ENCODE peak calls at places on chromosome 1, in four cellular contexts. One of them, this sample, is unnamed.

GRCh38 chr1:6358144-6358624 is 35.4 kb downstream of the ACOT7 start:
- DNase-seq in omental fat pad: no peak
- DNase-seq in GM20000: no peak
- DNase-seq in progenitor cell of endocrine pancreas: no peak
- DNase-seq in this sample: no peak

GRCh38 chr1:228372183-228373003 is 34.2 kb downstream of the TRIM11 start:
- DNase-seq in omental fat pad: no peak
- DNase-seq in GM20000: no peak
- DNase-seq in progenitor cell of endocrine pancreas: no peak
- DNase-seq in this sample: no peak

GRCh38 chr1:10796029-10796944 is at the start of gene CASZ1:
- DNase-seq in omental fat pad: peak; percentile 42
- DNase-seq in GM20000: peak; percentile 53
- DNase-seq in progenitor cell of endocrine pancreas: peak; percentile 79
- DNase-seq in this sample: peak; percentile 88

GRCh38 chr1:204651843-204652421 is 33.6 kb downstream of the LRRN2 start:
- DNase-seq in omental fat pad: no peak
- DNase-seq in GM20000: no peak
- DNase-seq in progenitor cell of endocrine pancreas: no peak
- DNase-seq in this sample: no peak

GRCh38 chr1:2787163-2787911 is 14.2 kb downstream of the TTC34 start:
- DNase-seq in omental fat pad: no peak
- DNase-seq in GM20000: no peak
- DNase-seq in progenitor cell of endocrine pancreas: no peak
- DNase-seq in this sample: no peak

GRCh38 chr1:3632716-3633343 is 8.0 kb downstream of the TPRG1L start:
- DNase-seq in omental fat pad: no peak
- DNase-seq in GM20000: no peak
- DNase-seq in progenitor cell of endocrine pancreas: no peak
- DNase-seq in this sample: no peak

GRCh38 chr1:41444246-41444645 is 40.2 kb downstream of the EDN2 start:
- DNase-seq in omental fat pad: no peak
- DNase-seq in GM20000: no peak
- DNase-seq in progenitor cell of endocrine pancreas: no peak
- DNase-seq in this sample: no peak

GRCh38 chr1:201213926-201214325 is 23.3 kb downstream of the IGFN1 start:
- DNase-seq in omental fat pad: peak; percentile 5
- DNase-seq in GM20000: no peak
- DNase-seq in progenitor cell of endocrine pancreas: no peak
- DNase-seq in this sample: peak; percentile 48

GRCh38 chr1:227883073-227883520 is 64.6 kb downstream of the WNT9A start:
- DNase-seq in omental fat pad: peak; percentile 14
- DNase-seq in GM20000: no peak
- DNase-seq in progenitor cell of endocrine pancreas: no peak
- DNase-seq in this sample: peak; percentile 65

GRCh38 chr1:56958526-56958925 is 7.3 kb downstream of the C8B start:
- DNase-seq in omental fat pad: no peak
- DNase-seq in GM20000: no peak
- DNase-seq in progenitor cell of endocrine pancreas: no peak
- DNase-seq in this sample: no peak

GRCh38 chr1:164240081-164240480 is 318.9 kb upstream of the PBX1 start:
- DNase-seq in omental fat pad: no peak
- DNase-seq in GM20000: no peak
- DNase-seq in progenitor cell of endocrine pancreas: no peak
- DNase-seq in this sample: no peak

GRCh38 chr1:63329621-63330330 is 7.4 kb downstream of the FOXD3 start:
- DNase-seq in omental fat pad: no peak
- DNase-seq in GM20000: no peak
- DNase-seq in progenitor cell of endocrine pancreas: no peak
- DNase-seq in this sample: no peak

GRCh38 chr1:172002725-172003345 is 161.5 kb downstream of the DNM3 start:
- DNase-seq in omental fat pad: no peak
- DNase-seq in GM20000: peak; percentile 20
- DNase-seq in progenitor cell of endocrine pancreas: no peak
- DNase-seq in this sample: no peak

DNA sequence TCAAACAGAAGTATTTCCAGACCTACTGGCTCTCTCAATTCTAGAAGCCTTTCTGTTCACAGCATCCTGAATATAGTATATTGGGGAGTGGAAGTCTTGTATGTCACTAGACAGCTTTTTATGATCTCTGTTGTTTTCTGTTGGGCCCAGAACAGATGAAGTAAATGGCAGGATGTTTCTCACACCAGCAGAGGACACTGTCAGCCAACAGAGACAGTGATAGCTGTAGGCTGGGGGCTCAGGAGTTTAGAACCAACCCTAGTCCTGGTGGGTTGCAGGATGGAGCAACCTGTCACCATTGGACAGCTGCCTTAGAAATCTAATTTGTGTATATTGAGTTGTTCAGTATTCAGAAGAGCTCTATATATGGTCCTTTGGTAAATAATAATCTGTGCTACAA is 16.9 kb downstream of the AGO1 start:
- DNase-seq in omental fat pad: no peak
- DNase-seq in GM20000: no peak
- DNase-seq in progenitor cell of endocrine pancreas: no peak
- DNase-seq in this sample: no peak
- TF ChIP-seq CTCF in omental fat pad: no peak
- TF ChIP-seq CTCF in GM20000: no peak
- TF ChIP-seq CTCF in progenitor cell of endocrine pancreas: no peak
- TF ChIP-seq CTCF in this sample: no peak

GRCh38 chr1:222644649-222645005 is 26.7 kb downstream of the MIA3 start:
- DNase-seq in omental fat pad: no peak
- DNase-seq in GM20000: no peak
- DNase-seq in progenitor cell of endocrine pancreas: no peak
- DNase-seq in this sample: no peak

GRCh38 chr1:222642468-222642867 is 24.6 kb downstream of the MIA3 start:
- DNase-seq in omental fat pad: no peak
- DNase-seq in GM20000: no peak
- DNase-seq in progenitor cell of endocrine pancreas: no peak
- DNase-seq in this sample: no peak

GRCh38 chr1:222643603-222643936 is 25.7 kb downstream of the MIA3 start:
- DNase-seq in omental fat pad: no peak
- DNase-seq in GM20000: no peak
- DNase-seq in progenitor cell of endocrine pancreas: no peak
- DNase-seq in this sample: no peak

GRCh38 chr1:222641269-222641948 is 23.5 kb downstream of the MIA3 start:
- DNase-seq in omental fat pad: no peak
- DNase-seq in GM20000: no peak
- DNase-seq in progenitor cell of endocrine pancreas: no peak
- DNase-seq in this sample: no peak

DNA sequence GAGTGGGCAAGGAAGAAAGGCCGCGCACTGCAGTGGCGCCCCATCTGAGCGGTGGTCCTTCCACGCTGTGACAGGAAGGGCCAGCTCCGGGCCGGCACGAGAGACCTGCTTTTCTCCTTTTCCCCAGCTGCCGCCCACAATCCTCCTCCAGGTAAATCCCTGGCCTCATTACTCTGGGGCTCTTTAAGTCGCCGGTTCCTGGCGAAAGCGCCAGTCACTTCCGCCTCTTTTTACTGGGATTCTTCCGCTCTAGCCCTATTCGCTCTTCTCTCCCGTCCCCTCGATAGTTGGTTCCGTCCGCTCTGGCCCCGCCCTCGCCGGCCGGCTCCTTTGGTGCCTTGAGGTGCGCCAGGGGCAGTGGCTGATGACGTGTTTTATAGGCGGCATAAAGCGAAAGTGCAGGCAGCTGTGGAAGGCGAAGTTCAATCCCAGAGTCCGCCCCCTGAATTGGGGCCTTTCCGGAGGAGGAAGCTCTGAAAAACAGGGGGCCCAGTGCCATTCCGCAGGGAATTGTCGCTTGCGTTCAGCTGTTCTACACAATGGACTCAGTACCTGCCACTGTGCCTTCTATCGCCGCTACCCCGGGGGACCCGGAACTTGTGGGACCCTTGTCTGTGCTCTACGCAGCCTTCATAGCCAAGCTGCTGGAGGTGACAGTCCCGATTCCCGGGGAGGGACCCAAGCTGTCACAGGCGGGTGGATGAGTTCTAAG is 26.2 kb downstream of the MIA3 start:
- DNase-seq in omental fat pad: peak; percentile 82
- DNase-seq in GM20000: peak; percentile 89
- DNase-seq in progenitor cell of endocrine pancreas: peak; percentile 94
- DNase-seq in this sample: peak; percentile 97
- TF ChIP-seq CTCF in omental fat pad: no peak
- TF ChIP-seq CTCF in GM20000: no peak
- TF ChIP-seq CTCF in progenitor cell of endocrine pancreas: no peak
- TF ChIP-seq CTCF in this sample: no peak

GRCh38 chr1:46530311-46530710 is 21.1 kb downstream of the KNCN start:
- DNase-seq in omental fat pad: no peak
- DNase-seq in GM20000: no peak
- DNase-seq in progenitor cell of endocrine pancreas: no peak
- DNase-seq in this sample: no peak

GRCh38 chr1:46529031-46529630 is 22.3 kb downstream of the KNCN start:
- DNase-seq in omental fat pad: no peak
- DNase-seq in GM20000: no peak
- DNase-seq in progenitor cell of endocrine pancreas: no peak
- DNase-seq in this sample: no peak

GRCh38 chr1:46532498-46533178 is 18.8 kb downstream of the KNCN start:
- DNase-seq in omental fat pad: no peak
- DNase-seq in GM20000: peak; percentile 88
- DNase-seq in progenitor cell of endocrine pancreas: peak; percentile 71
- DNase-seq in this sample: peak; percentile 82

GRCh38 chr1:46532095-46532494 is 19.4 kb downstream of the KNCN start:
- DNase-seq in omental fat pad: no peak
- DNase-seq in GM20000: no peak
- DNase-seq in progenitor cell of endocrine pancreas: no peak
- DNase-seq in this sample: no peak

DNA sequence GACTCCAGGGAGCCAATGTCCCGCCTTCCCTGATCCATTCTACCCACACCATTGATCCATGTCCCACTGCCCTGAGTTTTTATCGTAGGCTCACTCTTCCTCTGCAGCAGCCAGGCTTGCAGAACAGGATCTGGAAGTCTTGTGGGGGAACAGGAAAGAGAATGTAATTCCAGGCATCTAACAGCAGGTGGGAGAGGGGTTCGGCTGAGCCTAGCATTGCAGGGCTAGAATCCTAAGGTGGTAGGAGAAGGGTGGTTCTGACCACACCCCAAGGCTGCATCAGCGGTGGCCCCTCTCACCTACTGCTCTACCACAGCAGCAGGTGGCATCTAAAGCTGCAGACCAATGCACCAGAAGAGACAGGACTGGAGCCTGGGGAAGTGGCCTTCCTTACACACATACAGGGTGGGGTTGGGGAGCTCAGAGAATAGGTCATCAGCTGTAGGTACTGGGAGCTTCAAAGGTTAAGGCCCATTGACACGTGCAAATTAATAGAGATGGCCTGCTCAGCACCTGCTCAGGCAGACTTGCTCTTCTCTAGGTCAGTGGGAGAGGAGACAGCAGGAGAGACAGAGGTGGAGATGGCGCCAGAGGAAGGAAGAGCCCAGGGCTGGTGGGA is 20.5 kb downstream of the KNCN start:
- DNase-seq in omental fat pad: no peak
- DNase-seq in GM20000: no peak
- DNase-seq in progenitor cell of endocrine pancreas: peak; percentile 33
- DNase-seq in this sample: no peak
- TF ChIP-seq CTCF in omental fat pad: no peak
- TF ChIP-seq CTCF in GM20000: no peak
- TF ChIP-seq CTCF in progenitor cell of endocrine pancreas: peak; percentile 45
- TF ChIP-seq CTCF in this sample: peak; percentile 50

GRCh38 chr1:210754931-210755670 is 378.8 kb downstream of the KCNH1 start:
- DNase-seq in omental fat pad: no peak
- DNase-seq in GM20000: no peak
- DNase-seq in progenitor cell of endocrine pancreas: no peak
- DNase-seq in this sample: no peak

GRCh38 chr1:210758761-210759160 is 375.2 kb downstream of the KCNH1 start:
- DNase-seq in omental fat pad: no peak
- DNase-seq in GM20000: no peak
- DNase-seq in progenitor cell of endocrine pancreas: no peak
- DNase-seq in this sample: no peak

GRCh38 chr1:210758261-210758660 is 375.7 kb downstream of the KCNH1 start:
- DNase-seq in omental fat pad: no peak
- DNase-seq in GM20000: no peak
- DNase-seq in progenitor cell of endocrine pancreas: no peak
- DNase-seq in this sample: no peak

GRCh38 chr1:210757677-210758076 is 376.3 kb downstream of the KCNH1 start:
- DNase-seq in omental fat pad: no peak
- DNase-seq in GM20000: no peak
- DNase-seq in progenitor cell of endocrine pancreas: no peak
- DNase-seq in this sample: no peak

DNA sequence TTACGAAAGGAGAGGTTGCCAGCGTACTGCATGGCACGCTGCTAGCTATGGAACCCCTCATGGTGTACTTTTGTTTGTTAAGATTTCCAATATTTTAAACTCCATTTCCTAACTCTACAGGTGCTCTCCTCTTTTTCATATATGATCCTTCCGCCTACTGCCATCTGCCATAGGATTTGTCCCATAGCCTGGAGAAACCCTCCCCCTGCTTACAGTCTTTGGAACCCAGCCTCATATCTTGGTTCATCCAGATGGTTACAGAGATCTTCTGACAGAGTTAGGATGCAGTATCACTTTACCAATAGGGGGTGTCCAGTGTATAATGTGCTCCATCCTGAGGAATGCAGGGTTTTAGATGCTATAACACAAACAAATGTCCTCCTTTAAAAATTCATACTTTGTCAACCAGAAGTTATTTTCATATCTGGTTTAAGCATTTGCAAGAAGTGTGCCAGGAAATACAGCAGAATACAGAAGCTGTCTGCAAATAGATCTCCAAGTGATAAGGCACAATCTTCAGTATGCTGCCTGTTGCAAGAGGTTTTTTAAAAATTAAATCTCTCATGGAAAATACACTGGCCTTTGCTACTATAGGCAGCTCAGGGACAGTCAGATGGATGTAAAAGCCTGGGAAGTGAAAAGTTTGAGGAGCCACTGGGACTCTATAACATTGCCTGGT is 377.8 kb downstream of the KCNH1 start:
- DNase-seq in omental fat pad: no peak
- DNase-seq in GM20000: no peak
- DNase-seq in progenitor cell of endocrine pancreas: no peak
- DNase-seq in this sample: no peak
- TF ChIP-seq CTCF in omental fat pad: no peak
- TF ChIP-seq CTCF in GM20000: no peak
- TF ChIP-seq CTCF in progenitor cell of endocrine pancreas: no peak
- TF ChIP-seq CTCF in this sample: no peak